ENCODE peak calls at places on chromosome 17, in six cellular contexts. M is astrocyte of the spinal cord; H is A172; X is NCI-H2081; O is T-helper 9 cell; G is activated CD4-positive, alpha-beta T cell treated with anti-CD3 and anti-CD28 coated beads for 24 hours. Y is an unnamed sample.
A peak's percentile ranks its signal among the peaks of the same experiment; 100 is the strongest.

GRCh38 chr17:77916771-77917481 is 41.6 kb upstream of the TNRC6C start:
- DNase-seq in M (no peak), H (no peak), X (no peak), O (no peak), G (no peak), Y (no peak)

GRCh38 chr17:81245665-81246342 is 6.7 kb downstream of the NDUFAF8 start:
- DNase-seq in M (no peak), H (no peak), X (no peak), O (no peak), G (no peak), Y (no peak)

GRCh38 chr17:19744922-19745757 is 3.0 kb downstream of the ALDH3A1 start:
- DNase-seq in M (peak; percentile 73), H (no peak), X (peak; percentile 74), O (peak; percentile 79), G (peak; percentile 88), Y (peak; percentile 67)

GRCh38 chr17:33366998-33367397 is 73.9 kb upstream of the ASIC2 start:
- DNase-seq in M (no peak), H (no peak), X (no peak), O (no peak), G (no peak), Y (no peak)

GRCh38 chr17:55056530-55056929 is 88.0 kb downstream of the STXBP4 start:
- DNase-seq in M (peak; percentile 16), H (peak; percentile 2), X (peak; percentile 78), O (no peak), G (no peak), Y (no peak)

GRCh38 chr17:13793951-13794350 is 192.2 kb upstream of the HS3ST3A1 start:
- DNase-seq in M (no peak), H (no peak), X (no peak), O (no peak), G (no peak), Y (no peak)

GRCh38 chr17:17057057-17057551 is 14.8 kb downstream of the MPRIP start:
- DNase-seq in M (no peak), H (no peak), X (no peak), O (no peak), G (no peak), Y (no peak)

GRCh38 chr17:75753514-75754377 is 11.2 kb downstream of the GALK1 start:
- DNase-seq in M (peak; percentile 50), H (no peak), X (peak; percentile 72), O (peak; percentile 61), G (peak; percentile 56), Y (peak; percentile 61)

GRCh38 chr17:27466376-27466747 is 10.1 kb downstream of the KSR1 start:
- DNase-seq in M (no peak), H (no peak), X (no peak), O (no peak), G (no peak), Y (no peak)

GRCh38 chr17:80218391-80218790 is 1.7 kb downstream of the SGSH start:
- DNase-seq in M (no peak), H (no peak), X (no peak), O (no peak), G (no peak), Y (no peak)

GRCh38 chr17:17505151-17505550 is 9.0 kb upstream of the RASD1 start:
- DNase-seq in M (no peak), H (no peak), X (no peak), O (no peak), G (no peak), Y (no peak)

GRCh38 chr17:1709971-1710806 is at the start of gene TLCD2:
- DNase-seq in M (peak; percentile 71), H (no peak), X (peak; percentile 5), O (no peak), G (no peak), Y (no peak)

GRCh38 chr17:12632785-12633184 is 32.9 kb upstream of the MYOCD start:
- DNase-seq in M (no peak), H (no peak), X (no peak), O (no peak), G (no peak), Y (no peak)

GRCh38 chr17:39018267-39019134 is 51.3 kb upstream of the FBXO47 start:
- DNase-seq in M (no peak), H (no peak), X (no peak), O (no peak), G (peak; percentile 17), Y (no peak)

GRCh38 chr17:27824745-27825144 is 24.4 kb upstream of the NOS2 start:
- DNase-seq in M (no peak), H (no peak), X (no peak), O (no peak), G (no peak), Y (no peak)

GRCh38 chr17:6435968-6436367 is 1.0 kb upstream of the AIPL1 start:
- DNase-seq in M (peak; percentile 57), H (peak; percentile 76), X (peak; percentile 46), O (peak; percentile 48), G (peak; percentile 52), Y (peak; percentile 46)

GRCh38 chr17:5780476-5780875 is 196.2 kb upstream of the NLRP1 start:
- DNase-seq in M (peak; percentile 79), H (peak; percentile 77), X (no peak), O (no peak), G (no peak), Y (no peak)